ENCODE peak calls at places on chromosomes 12 and 14, in four cellular contexts. Q, T, K and C are unnamed samples.

GRCh38 chr12:25743679-25744078 is 190.6 kb upstream of the LMNTD1 start:
- DNase-seq in Q (no peak), K (no peak), T (no peak), C (no peak)

GRCh38 chr12:95385646-95386045 is 88.3 kb upstream of the METAP2 start:
- DNase-seq in T (no peak), Q (peak), K (no peak), C (peak)

GRCh38 chr12:52370906-52371608 is 3.8 kb upstream of the KRT85 start:
- DNase-seq in Q (peak), T (peak), K (no peak), C (peak)

GRCh38 chr12:13570005-13570694 is 373.6 kb downstream of the EMP1 start:
- DNase-seq in K (no peak), T (no peak), Q (no peak), C (peak)

GRCh38 chr12:727321-727720 is 25.1 kb upstream of the WNK1 start:
- DNase-seq in K (peak), Q (peak), T (no peak), C (no peak)

GRCh38 chr12:95942106-95942531 is 295 bp downstream of the CCDC38 start:
- DNase-seq in Q (peak), K (peak), T (no peak), C (no peak)

GRCh38 chr14:104118006-104118844 is 20.2 kb upstream of the KIF26A start:
- DNase-seq in T (no peak), K (no peak), Q (no peak), C (no peak)

GRCh38 chr12:12901158-12901791 is 9.9 kb downstream of the GPRC5A start:
- DNase-seq in K (peak), Q (peak), T (peak), C (peak)

GRCh38 chr12:20370001-20370381 is 1.7 kb downstream of the PDE3A start:
- DNase-seq in K (peak), T (no peak), Q (peak), C (peak)

GRCh38 chr14:21107360-21107781 is 6.5 kb downstream of the TMEM253 start:
- DNase-seq in K (no peak), Q (peak), T (no peak), C (no peak)

GRCh38 chr14:64762044-64763034 is 58.1 kb downstream of the PLEKHG3 start:
- DNase-seq in K (peak), Q (peak), T (peak), C (peak)

GRCh38 chr14:88359500-88359899 is 26.0 kb upstream of the SPATA7 start:
- DNase-seq in Q (no peak), K (no peak), T (no peak), C (no peak)

GRCh38 chr12:95118138-95118787 is 44.8 kb upstream of the NR2C1 start:
- DNase-seq in T (no peak), K (peak), Q (peak), C (peak)

GRCh38 chr12:25828188-25828587 is 130.3 kb upstream of the RASSF8 start:
- DNase-seq in K (no peak), Q (no peak), T (no peak), C (peak)

GRCh38 chr14:79018846-79019245 is 848.7 kb downstream of the NRXN3 start:
- DNase-seq in Q (peak), T (no peak), K (peak), C (peak)

GRCh38 chr12:87332987-87333761 is 696.0 kb downstream of the C12orf50 start:
- DNase-seq in T (no peak), K (peak), Q (no peak), C (peak)

GRCh38 chr12:26761775-26762174 is 71.2 kb downstream of the ITPR2 start:
- DNase-seq in K (no peak), T (no peak), Q (no peak), C (no peak)

GRCh38 chr14:86640288-86640687 is 1110.3 kb downstream of the FLRT2 start:
- DNase-seq in Q (no peak), T (no peak), K (no peak), C (no peak)

GRCh38 chr14:89607453-89607852 is 190.4 kb upstream of the FOXN3 start:
- DNase-seq in Q (peak), K (no peak), T (no peak), C (no peak)

GRCh38 chr12:84619053-84619452 is 293.5 kb downstream of the SLC6A15 start:
- DNase-seq in K (no peak), T (no peak), Q (no peak), C (no peak)

GRCh38 chr12:32069071-32069470 is 37.6 kb upstream of the BICD1 start:
- DNase-seq in K (peak), T (no peak), Q (no peak), C (no peak)

GRCh38 chr14:49692895-49693737 is at the start of gene KLHDC1:
- DNase-seq in T (peak), K (peak), Q (peak), C (peak)

GRCh38 chr14:83816755-83817154 is 1713.2 kb upstream of the FLRT2 start:
- DNase-seq in T (no peak), K (no peak), Q (no peak), C (peak)

GRCh38 chr12:46432325-46432724 is 59.8 kb upstream of the SLC38A2 start:
- DNase-seq in K (no peak), T (no peak), Q (no peak), C (no peak)

GRCh38 chr12:109737111-109737510 is 23.5 kb downstream of the FAM222A start:
- DNase-seq in K (no peak), Q (no peak), T (no peak), C (no peak)

GRCh38 chr14:36716614-36717184 is 55.0 kb downstream of the PAX9 start:
- DNase-seq in T (no peak), Q (no peak), K (no peak), C (no peak)

GRCh38 chr14:47674546-47675238 is 713 bp downstream of the MDGA2 start:
- DNase-seq in K (peak), T (no peak), Q (peak), C (no peak)

GRCh38 chr12:20885116-20885515 is 74.6 kb downstream of the SLCO1B3 start:
- DNase-seq in K (no peak), Q (no peak), T (no peak), C (no peak)

GRCh38 chr12:15939111-15939510 is 28.0 kb downstream of the DERA start:
- DNase-seq in K (no peak), T (no peak), Q (no peak), C (no peak)

GRCh38 chr12:43501705-43502104 is 50.3 kb downstream of the ADAMTS20 start:
- DNase-seq in K (peak), T (no peak), Q (peak), C (peak)

GRCh38 chr14:90810808-90811207 is 5.4 kb downstream of the TTC7B start:
- DNase-seq in K (no peak), T (no peak), Q (no peak), C (no peak)

GRCh38 chr12:38056701-38057689 is 259.6 kb upstream of the ALG10B start:
- DNase-seq in K (no peak), Q (no peak), T (no peak), C (no peak)

GRCh38 chr12:112473056-112473455 is 54.3 kb downstream of the PTPN11 start:
- DNase-seq in K (no peak), Q (no peak), T (no peak), C (no peak)

GRCh38 chr14:44035707-44036106 is 471.4 kb downstream of the FSCB start:
- DNase-seq in Q (no peak), T (no peak), K (no peak), C (no peak)

GRCh38 chr14:89848165-89848564 is 106.4 kb downstream of the EFCAB11 start:
- DNase-seq in K (peak), T (no peak), Q (peak), C (no peak)

GRCh38 chr12:132354211-132354981 is 25.0 kb upstream of the GALNT9 start:
- DNase-seq in T (no peak), K (no peak), Q (no peak), C (no peak)

GRCh38 chr12:118447181-118447580 is 70.8 kb downstream of the SUDS3 start:
- DNase-seq in T (no peak), Q (no peak), K (no peak), C (no peak)

GRCh38 chr12:59383426-59383822 is 212.4 kb upstream of the SLC16A7 start:
- DNase-seq in Q (peak), K (no peak), T (no peak), C (peak)

DNA sequence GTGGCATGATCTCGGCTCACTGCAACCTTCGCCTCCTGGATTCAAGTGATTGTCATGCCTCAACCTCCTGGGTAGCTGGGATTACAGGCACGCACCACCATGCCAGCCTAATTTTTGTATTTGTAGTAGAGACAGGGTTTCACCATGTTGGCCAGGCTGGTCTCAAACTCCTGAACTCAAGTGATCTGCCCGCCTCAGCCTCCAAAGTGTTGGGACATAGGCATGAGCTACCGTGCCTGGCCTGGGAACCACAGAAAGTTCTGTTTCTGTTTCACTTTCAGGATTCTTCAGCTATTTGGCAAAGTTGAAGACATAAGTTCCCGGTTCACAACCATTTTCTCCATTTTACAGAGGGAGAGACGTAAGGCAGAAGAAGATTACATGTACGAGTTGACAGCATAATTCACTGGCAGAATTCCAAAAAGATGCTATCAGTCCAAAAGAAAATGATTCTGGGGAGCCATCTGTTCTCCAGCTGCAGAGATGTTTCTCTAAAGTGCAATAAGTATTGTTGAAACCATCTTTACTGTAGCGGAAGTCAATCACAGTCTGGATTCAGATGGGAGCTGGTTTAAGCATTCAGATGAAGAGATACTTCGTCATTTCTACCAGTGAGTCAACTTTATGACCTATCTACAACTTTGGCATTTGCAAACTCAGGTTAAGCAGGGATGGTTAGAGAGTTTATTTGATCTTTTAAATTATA is 8.1 kb upstream of the RNF34 start:
- DNase-seq in Q (peak), T (no peak), K (no peak), C (peak)
- H3K4me3 ChIP-seq in Q (no peak), T (no peak), K (no peak), C (peak)

GRCh38 chr14:75482366-75482765 is 39.9 kb upstream of the BATF start:
- DNase-seq in K (no peak), Q (no peak), T (no peak), C (no peak)

GRCh38 chr14:75477881-75478280 is 44.4 kb upstream of the BATF start:
- DNase-seq in Q (no peak), K (no peak), T (no peak), C (no peak)

GRCh38 chr14:75479770-75480600 is 42.3 kb upstream of the BATF start:
- DNase-seq in Q (no peak), T (no peak), K (no peak), C (no peak)

GRCh38 chr14:75471059-75471458 is 43.2 kb downstream of the JDP2 start:
- DNase-seq in K (no peak), T (no peak), Q (no peak), C (no peak)

DNA sequence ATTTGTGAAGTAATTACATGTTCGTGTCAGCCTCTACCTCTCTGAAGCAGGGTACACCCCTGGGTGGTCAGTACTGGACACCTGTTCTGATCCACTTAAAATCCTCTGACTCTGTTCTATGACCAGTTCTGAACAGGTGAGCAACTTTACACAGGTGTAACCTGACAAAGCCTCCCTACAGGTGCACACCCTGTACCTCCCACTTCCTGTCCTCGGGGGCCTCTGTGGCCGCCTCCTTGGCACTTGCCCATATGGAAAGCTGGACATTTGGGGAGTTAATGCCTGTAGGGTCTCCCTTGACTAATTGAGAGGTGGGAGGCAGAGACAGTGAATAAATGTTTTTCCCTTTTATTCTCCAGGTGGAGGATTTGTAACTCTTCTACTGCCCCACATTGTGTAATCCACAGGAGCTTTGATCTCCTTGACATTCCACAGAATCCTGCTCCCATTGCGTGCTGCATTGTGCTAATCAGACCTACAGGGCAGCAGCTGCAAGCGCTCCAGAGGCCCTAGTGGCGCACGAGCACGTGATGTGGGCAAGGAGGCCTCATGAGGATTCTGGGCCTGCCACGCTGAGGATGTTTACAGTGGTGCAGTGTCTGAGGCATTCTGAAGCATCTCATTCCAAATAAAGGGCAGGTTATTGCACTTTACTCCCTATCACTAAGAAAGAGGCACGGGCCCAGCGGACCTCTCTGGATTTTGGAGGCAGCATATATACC is 45.8 kb upstream of the BATF start:
- DNase-seq in T (no peak), Q (peak), K (no peak), C (no peak)
- H3K4me3 ChIP-seq in T (no peak), Q (no peak), K (no peak), C (no peak)

GRCh38 chr12:122976648-122976975 is 1.6 kb downstream of the OGFOD2 start:
- DNase-seq in Q (peak), K (no peak), T (no peak), C (no peak)
- H3K4me3 ChIP-seq in Q (no peak), K (no peak), T (no peak), C (no peak)

DNA sequence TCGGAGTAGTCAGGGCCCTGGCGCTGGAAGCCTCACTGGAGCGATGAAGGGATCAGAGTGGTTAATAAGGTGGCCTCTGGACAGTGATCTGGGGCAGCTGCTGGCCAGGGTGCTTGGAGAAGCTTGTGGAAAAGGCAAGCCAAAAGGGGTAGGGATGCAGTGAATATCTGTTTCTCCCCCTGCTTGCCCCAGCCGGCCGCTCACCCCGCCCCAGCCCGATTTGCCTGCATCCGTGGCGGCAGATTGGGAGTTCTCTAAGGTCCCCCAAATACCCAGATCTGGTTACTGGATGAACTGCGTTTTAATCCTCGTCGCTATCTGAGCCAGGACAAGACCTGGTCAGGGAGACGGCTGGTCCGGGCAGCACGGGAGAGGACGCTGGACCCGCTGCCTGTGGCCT is 7.2 kb upstream of the HOXC6 start:
- DNase-seq in T (no peak), Q (no peak), K (no peak), C (no peak)
- H3K4me3 ChIP-seq in T (no peak), Q (no peak), K (peak), C (no peak)

DNA sequence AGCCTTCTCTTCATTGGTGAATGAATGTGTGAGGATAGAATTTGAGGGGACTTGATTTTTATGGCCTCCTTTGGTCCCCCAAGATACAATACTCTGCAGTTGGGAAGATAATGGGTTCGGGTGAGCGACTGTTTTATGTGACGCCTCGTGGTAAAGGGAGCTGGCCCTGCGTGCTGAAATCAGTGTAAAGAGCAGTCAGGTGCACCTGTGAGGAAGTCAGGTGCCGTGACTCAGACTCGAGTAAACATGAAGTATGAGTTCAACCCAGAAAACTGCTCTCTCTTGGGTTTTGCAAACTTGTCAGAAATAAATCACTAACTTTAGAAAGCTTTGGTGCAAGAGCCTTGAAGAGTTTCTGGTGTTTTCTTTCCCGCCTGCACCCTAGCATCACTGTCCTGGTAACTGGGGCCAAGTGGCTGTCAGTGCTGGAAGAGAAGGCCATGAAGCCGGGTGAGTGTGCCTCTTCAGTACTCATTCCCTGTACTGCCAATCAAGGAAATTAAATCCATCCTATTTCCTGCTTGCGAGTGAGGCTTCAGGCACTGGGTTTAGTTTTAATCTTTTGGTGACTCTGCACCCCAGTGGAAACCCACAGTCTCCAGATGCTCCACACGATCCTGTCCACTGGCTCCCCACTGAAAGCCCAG is 59.2 kb downstream of the AACS start:
- DNase-seq in T (no peak), Q (no peak), K (no peak), C (no peak)
- H3K4me3 ChIP-seq in T (no peak), Q (no peak), K (no peak), C (no peak)